ENCODE peak calls at places on chromosome 4, in five cellular contexts. One of them, this sample, is unnamed.

GRCh38 chr4:87918314-87919058 is 57.0 kb upstream of the SPP1 start:
- DNase-seq in choroid plexus epithelial cell: no peak
- DNase-seq in HEK293T: no peak
- DNase-seq in HFF-Myc: no peak
- DNase-seq in D721Med: no peak
- DNase-seq in this sample: no peak

GRCh38 chr4:55871299-55871800 is 17.9 kb downstream of the EXOC1 start:
- DNase-seq in choroid plexus epithelial cell: no peak
- DNase-seq in D721Med: no peak
- DNase-seq in HEK293T: no peak
- DNase-seq in HFF-Myc: no peak
- DNase-seq in this sample: no peak

GRCh38 chr4:120694973-120695372 is 227.6 kb downstream of the PRDM5 start:
- DNase-seq in HEK293T: peak; percentile 26
- DNase-seq in HFF-Myc: peak; percentile 57
- DNase-seq in D721Med: no peak
- DNase-seq in choroid plexus epithelial cell: peak; percentile 78
- DNase-seq in this sample: no peak

GRCh38 chr4:127783026-127783769 is 1.1 kb downstream of the HSPA4L start:
- DNase-seq in HFF-Myc: peak; percentile 17
- DNase-seq in D721Med: no peak
- DNase-seq in HEK293T: peak; percentile 59
- DNase-seq in choroid plexus epithelial cell: peak; percentile 62
- DNase-seq in this sample: peak; percentile 3

GRCh38 chr4:41362647-41363383 is 106.1 kb downstream of the UCHL1 start:
- DNase-seq in HFF-Myc: no peak
- DNase-seq in D721Med: no peak
- DNase-seq in HEK293T: no peak
- DNase-seq in choroid plexus epithelial cell: no peak
- DNase-seq in this sample: no peak

GRCh38 chr4:1505511-1506451 is 99.5 kb upstream of the NKX1-1 start:
- DNase-seq in choroid plexus epithelial cell: no peak
- DNase-seq in HFF-Myc: no peak
- DNase-seq in HEK293T: no peak
- DNase-seq in D721Med: no peak
- DNase-seq in this sample: no peak

GRCh38 chr4:80201326-80202151 is 4.2 kb downstream of the PRDM8 start:
- DNase-seq in HEK293T: no peak
- DNase-seq in D721Med: no peak
- DNase-seq in HFF-Myc: peak; percentile 67
- DNase-seq in choroid plexus epithelial cell: peak; percentile 49
- DNase-seq in this sample: peak; percentile 62

GRCh38 chr4:74777531-74777930 is 16.8 kb downstream of the BTC start:
- DNase-seq in choroid plexus epithelial cell: no peak
- DNase-seq in HEK293T: no peak
- DNase-seq in HFF-Myc: no peak
- DNase-seq in D721Med: no peak
- DNase-seq in this sample: no peak

GRCh38 chr4:89111833-89112563 is 665 bp downstream of the TIGD2 start:
- DNase-seq in D721Med: no peak
- DNase-seq in HFF-Myc: peak; percentile 41
- DNase-seq in HEK293T: no peak
- DNase-seq in choroid plexus epithelial cell: peak; percentile 98
- DNase-seq in this sample: no peak

GRCh38 chr4:102438873-102439614 is 62.1 kb upstream of the NFKB1 start:
- DNase-seq in HEK293T: no peak
- DNase-seq in choroid plexus epithelial cell: peak; percentile 98
- DNase-seq in HFF-Myc: peak; percentile 85
- DNase-seq in D721Med: no peak
- DNase-seq in this sample: no peak

GRCh38 chr4:27616166-27616565 is 755.5 kb downstream of the STIM2 start:
- DNase-seq in choroid plexus epithelial cell: peak; percentile 9
- DNase-seq in HEK293T: no peak
- DNase-seq in HFF-Myc: no peak
- DNase-seq in D721Med: no peak
- DNase-seq in this sample: no peak

GRCh38 chr4:130568746-130569145 is 1472.8 kb downstream of the C4orf33 start:
- DNase-seq in HEK293T: no peak
- DNase-seq in choroid plexus epithelial cell: no peak
- DNase-seq in HFF-Myc: no peak
- DNase-seq in D721Med: no peak
- DNase-seq in this sample: no peak

GRCh38 chr4:1346781-1347409 is at the start of gene UVSSA:
- DNase-seq in D721Med: peak; percentile 97
- DNase-seq in HEK293T: peak; percentile 100
- DNase-seq in choroid plexus epithelial cell: peak; percentile 100
- DNase-seq in HFF-Myc: peak; percentile 97
- DNase-seq in this sample: peak; percentile 100

GRCh38 chr4:108303488-108304177 is 134.9 kb upstream of the LEF1 start:
- DNase-seq in HEK293T: peak; percentile 46
- DNase-seq in D721Med: no peak
- DNase-seq in choroid plexus epithelial cell: peak; percentile 30
- DNase-seq in HFF-Myc: no peak
- DNase-seq in this sample: no peak

GRCh38 chr4:73589261-73589847 is 30.9 kb downstream of the RASSF6 start:
- DNase-seq in HFF-Myc: peak; percentile 37
- DNase-seq in D721Med: no peak
- DNase-seq in HEK293T: peak; percentile 16
- DNase-seq in choroid plexus epithelial cell: peak; percentile 85
- DNase-seq in this sample: no peak

GRCh38 chr4:26326791-26327190 is 6.0 kb downstream of the RBPJ start:
- DNase-seq in D721Med: no peak
- DNase-seq in HFF-Myc: peak; percentile 57
- DNase-seq in HEK293T: no peak
- DNase-seq in choroid plexus epithelial cell: peak; percentile 95
- DNase-seq in this sample: no peak

GRCh38 chr4:102506523-102506922 is 5.4 kb downstream of the NFKB1 start:
- DNase-seq in D721Med: no peak
- DNase-seq in HEK293T: no peak
- DNase-seq in choroid plexus epithelial cell: no peak
- DNase-seq in HFF-Myc: no peak
- DNase-seq in this sample: no peak

This sample was measured in central memory CD4-positive, alpha-beta T cell.